ENCODE peak calls at places on chromosomes 4 and X, in eight cellular contexts. V is Peyer's patch, B is body of pancreas, N is GM12891, C is uterus, E is upper lobe of left lung, Z is sigmoid colon, L is testis. U is an unnamed sample.
A peak's percentile ranks its signal among the peaks of the same experiment; 100 is the strongest.

GRCh38 chr4:3204021-3204431 is 44.9 kb upstream of the MSANTD1 start:
- DNase-seq in C (peak; percentile 74), B (peak; percentile 79), V (no peak), N (no peak), E (no peak), Z (peak; percentile 90), L (no peak), U (no peak)

GRCh38 chr4:147582386-147583077 is 34.7 kb upstream of the TMEM184C start:
- DNase-seq in V (no peak), C (no peak), N (no peak), Z (no peak), L (no peak), E (no peak), B (no peak), U (no peak)

GRCh38 chr4:98046665-98047064 is 96.6 kb downstream of the STPG2 start:
- DNase-seq in V (no peak), E (no peak), L (no peak), N (no peak), C (no peak), B (no peak), Z (no peak), U (no peak)

GRCh38 chr4:154616731-154617130 is 4.3 kb upstream of the FGG start:
- DNase-seq in V (no peak), N (peak; percentile 1), L (no peak), Z (no peak), B (no peak), E (no peak), C (no peak), U (no peak)

GRCh38 chr4:87188063-87188462 is 32.4 kb downstream of the KLHL8 start:
- DNase-seq in C (no peak), B (no peak), L (no peak), E (no peak), V (no peak), N (no peak), Z (no peak), U (no peak)

GRCh38 chr4:154872198-154872597 is 91.1 kb downstream of the RBM46 start:
- DNase-seq in L (no peak), E (no peak), Z (no peak), N (no peak), C (no peak), B (no peak), V (no peak), U (no peak)

GRCh38 chr4:41509411-41510008 is 28.4 kb upstream of the LIMCH1 start:
- DNase-seq in V (no peak), C (no peak), B (peak; percentile 24), Z (no peak), E (no peak), L (no peak), N (no peak), U (no peak)

GRCh38 chrX:107718156-107718621 is 57.4 kb downstream of the TSC22D3 start:
- DNase-seq in V (peak; percentile 90), C (peak; percentile 82), E (no peak), L (peak; percentile 81), B (peak; percentile 88), N (no peak), Z (peak; percentile 94), U (peak; percentile 38)

GRCh38 chr4:150126880-150127236 is 48.6 kb downstream of the DCLK2 start:
- DNase-seq in E (no peak), L (no peak), Z (no peak), V (no peak), B (no peak), C (no peak), N (no peak), U (no peak)

GRCh38 chr4:128917781-128918180 is 108.3 kb downstream of the JADE1 start:
- DNase-seq in N (no peak), C (no peak), L (no peak), V (no peak), Z (no peak), B (no peak), E (no peak), U (no peak)

GRCh38 chr4:140096483-140096861 is 57.5 kb downstream of the MAML3 start:
- DNase-seq in N (no peak), Z (no peak), C (no peak), L (no peak), V (no peak), B (no peak), E (no peak), U (no peak)

GRCh38 chr4:140096921-140097320 is 57.1 kb downstream of the MAML3 start:
- DNase-seq in E (no peak), V (no peak), Z (no peak), N (no peak), B (no peak), L (no peak), C (no peak), U (no peak)

GRCh38 chr4:140097572-140097971 is 56.4 kb downstream of the MAML3 start:
- DNase-seq in V (no peak), C (no peak), Z (no peak), E (no peak), L (no peak), B (no peak), N (no peak), U (no peak)

GRCh38 chr4:140094701-140095420 is 59.1 kb downstream of the MAML3 start:
- DNase-seq in L (peak; percentile 81), V (peak; percentile 56), N (no peak), C (peak; percentile 35), E (peak; percentile 74), Z (peak; percentile 83), B (peak; percentile 74), U (no peak)

GRCh38 chr4:140095694-140096482 is 58.1 kb downstream of the MAML3 start:
- DNase-seq in N (no peak), V (peak; percentile 35), C (no peak), E (no peak), B (no peak), Z (peak; percentile 68), L (no peak), U (no peak)
- TF ChIP-seq POLR2A in N (no peak), V (no peak), C (no peak), E (peak; percentile 54), B (no peak), Z (no peak), L (no peak), U (no peak)

GRCh38 chr4:1714303-1715001 is 2.3 kb upstream of the SLBP start:
- DNase-seq in B (no peak), L (no peak), N (no peak), C (no peak), E (no peak), Z (no peak), V (no peak), U (no peak)

GRCh38 chr4:1712216-1713002 is at the start of gene SLBP:
- DNase-seq in V (peak; percentile 97), Z (peak; percentile 98), E (peak; percentile 99), L (peak; percentile 97), B (peak; percentile 98), N (peak; percentile 96), C (peak; percentile 95), U (peak; percentile 87)

GRCh38 chr4:1711906-1712215 is 258 bp downstream of the SLBP start:
- DNase-seq in N (no peak), B (no peak), Z (no peak), V (peak; percentile 46), C (no peak), L (no peak), E (no peak), U (no peak)

GRCh38 chr4:1711055-1711905 is 839 bp downstream of the SLBP start:
- DNase-seq in V (peak; percentile 59), L (peak; percentile 76), C (no peak), N (no peak), Z (peak; percentile 83), B (peak; percentile 63), E (no peak), U (no peak)

DNA sequence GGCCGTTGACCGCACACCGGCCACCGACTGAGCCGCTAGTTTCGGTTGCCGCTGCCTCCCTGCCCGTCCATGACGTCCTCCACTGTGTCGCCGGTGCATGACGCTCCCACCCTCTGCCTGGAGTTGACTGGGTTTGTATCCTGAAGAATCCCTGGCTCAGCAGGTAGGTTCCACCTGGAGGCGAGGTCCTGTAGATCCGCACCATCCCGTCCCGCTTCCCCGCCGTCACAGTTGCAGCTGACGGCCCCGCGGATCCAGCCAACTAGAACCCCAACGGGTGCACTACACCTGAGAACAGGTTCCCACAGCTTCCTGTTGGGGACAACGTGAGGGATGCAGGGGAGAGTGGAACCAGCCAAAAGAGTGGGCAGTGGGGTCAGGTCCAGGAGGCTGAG is 881 bp upstream of the SLBP start:
- DNase-seq in Z (no peak), C (no peak), E (no peak), V (peak; percentile 41), N (no peak), B (no peak), L (no peak), U (no peak)
- TF ChIP-seq POLR2A in Z (peak; percentile 4), C (no peak), E (no peak), V (no peak), N (no peak), B (no peak), L (no peak), U (no peak)

DNA sequence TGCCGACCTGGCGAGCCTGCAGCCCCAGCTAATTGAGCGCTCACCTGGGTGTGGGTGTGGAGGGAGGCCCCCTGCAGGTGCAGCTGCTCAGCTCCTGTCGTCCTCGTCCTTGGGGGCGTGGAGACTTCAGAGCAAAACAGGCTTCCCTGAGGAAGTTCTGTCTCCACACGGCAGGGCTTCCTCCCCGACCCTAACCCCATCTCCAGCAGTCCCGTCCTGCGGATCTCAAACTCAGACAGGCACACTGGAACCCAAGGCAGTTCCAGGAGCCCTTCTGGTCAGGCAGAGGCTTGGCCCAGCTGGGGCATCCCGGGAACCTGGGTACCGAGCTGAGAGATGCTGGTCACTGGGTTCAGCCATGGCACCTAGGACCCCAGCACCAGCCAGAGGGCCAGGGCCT is 24.4 kb downstream of the TACC3 start:
- DNase-seq in N (no peak), E (peak; percentile 47), B (no peak), V (no peak), L (no peak), Z (no peak), C (no peak), U (no peak)
- TF ChIP-seq POLR2A in N (no peak), E (no peak), B (no peak), V (no peak), L (no peak), Z (no peak), C (no peak), U (no peak)

DNA sequence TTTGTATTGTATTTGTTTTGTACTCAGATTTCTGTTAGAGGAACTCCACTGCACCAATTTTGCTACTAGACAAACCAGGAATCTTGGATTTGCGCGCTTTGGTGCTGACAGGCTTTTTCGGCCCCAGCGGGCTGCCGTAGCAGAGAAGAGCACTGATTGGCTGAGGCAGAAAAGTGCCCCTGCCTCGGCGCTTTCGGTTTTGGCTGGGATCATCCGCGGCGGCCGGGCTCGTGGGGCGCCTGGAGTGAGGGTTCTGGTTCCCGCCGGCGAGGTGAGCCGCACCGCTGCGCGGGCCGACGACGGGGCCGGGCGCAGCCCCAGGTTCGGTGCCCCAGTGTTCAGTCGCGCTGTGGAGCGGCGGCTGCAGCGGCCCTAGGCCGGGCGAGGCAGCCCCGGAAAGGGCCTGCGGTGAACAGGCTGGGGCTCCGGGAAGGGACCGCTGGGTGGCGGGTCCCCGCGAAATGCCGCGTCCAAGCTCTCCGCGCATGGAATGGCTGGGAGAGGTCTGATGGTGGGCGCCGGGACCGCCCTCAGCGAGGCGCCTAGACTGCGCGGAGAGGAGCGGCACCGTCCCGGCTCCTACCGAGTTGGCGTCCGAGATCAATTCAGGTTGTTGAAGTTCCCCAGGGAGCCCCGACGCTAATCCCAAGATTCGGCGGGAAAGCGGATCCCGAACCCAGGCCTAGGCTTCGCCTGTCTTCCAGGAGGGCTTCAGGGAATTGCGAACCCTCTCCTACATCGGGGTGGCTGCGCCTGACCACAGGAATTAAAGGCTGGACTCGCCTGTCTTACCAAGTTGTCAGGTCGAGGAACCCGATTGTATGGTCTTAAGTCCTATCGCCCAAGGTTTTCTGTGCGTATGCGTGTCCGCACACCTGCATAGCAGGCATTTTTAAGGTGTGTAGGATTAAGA is at the start of gene LSM6:
- DNase-seq in B (peak; percentile 83), Z (peak; percentile 91), E (peak; percentile 95), L (peak; percentile 95), C (peak; percentile 89), N (peak; percentile 67), V (peak; percentile 85), U (peak; percentile 25)
- TF ChIP-seq POLR2A in B (peak; percentile 21), Z (no peak), E (peak; percentile 85), L (no peak), C (peak; percentile 75), N (peak; percentile 65), V (peak; percentile 55), U (peak; percentile 44)